ENCODE peak calls at places on chromosomes 4 and X, in ten cellular contexts. H is HCT116, C is fibroblast of lung, B is sigmoid colon, J is cardiac muscle cell, T is colonic mucosa, X is tibial artery, Y is psoas muscle, M is foreskin fibroblast, W is IMR-90. G is an unnamed sample.
A peak's percentile ranks its signal among the peaks of the same experiment; 100 is the strongest.

GRCh38 chr4:142194905-142195304 is 558.5 kb downstream of the IL15 start:
- DNase-seq in C (peak; percentile 6), H (no peak), Y (no peak), J (no peak), M (no peak), X (no peak), T (no peak), W (peak; percentile 16), B (no peak), G (no peak)

GRCh38 chr4:25172964-25173917 is 13.0 kb upstream of the SEPSECS start:
- DNase-seq in H (peak; percentile 86), M (peak; percentile 97), X (peak; percentile 56), T (no peak), J (peak; percentile 96), B (peak; percentile 70), Y (no peak), W (peak; percentile 100), C (peak; percentile 99), G (no peak)

GRCh38 chrX:40543661-40544328 is 37.0 kb upstream of the ATP6AP2 start:
- DNase-seq in X (no peak), J (peak; percentile 65), W (peak; percentile 71), B (no peak), C (peak; percentile 64), Y (no peak), M (peak; percentile 30), T (no peak), H (peak; percentile 33), G (peak; percentile 56)

GRCh38 chr4:4248885-4249203 is 821 bp upstream of the TMEM128 start:
- DNase-seq in C (no peak), M (no peak), T (no peak), X (no peak), Y (no peak), W (peak; percentile 22), B (no peak), J (no peak), H (no peak), G (no peak)

GRCh38 chr4:77917601-77918000 is 55.0 kb downstream of the MRPL1 start:
- DNase-seq in H (no peak), X (no peak), J (no peak), Y (no peak), C (no peak), M (no peak), T (no peak), B (no peak), W (no peak), G (no peak)

GRCh38 chr4:13484749-13485345 is 707 bp upstream of the RAB28 start:
- DNase-seq in T (no peak), B (no peak), H (peak; percentile 16), J (peak; percentile 56), M (peak; percentile 13), X (no peak), Y (no peak), W (peak; percentile 58), C (peak; percentile 49), G (no peak)

GRCh38 chrX:39953879-39954278 is 143.9 kb downstream of the BCOR start:
- DNase-seq in C (peak; percentile 77), Y (peak; percentile 27), H (peak; percentile 68), X (peak; percentile 32), T (peak; percentile 89), J (peak; percentile 48), M (no peak), B (peak; percentile 87), W (peak; percentile 81), G (peak; percentile 88)

GRCh38 chr4:113645771-113646455 is 115.6 kb downstream of the CAMK2D start:
- DNase-seq in W (peak; percentile 82), J (peak; percentile 68), Y (no peak), T (peak; percentile 74), X (no peak), H (peak; percentile 83), B (no peak), C (peak; percentile 39), M (peak; percentile 58), G (peak; percentile 66)

GRCh38 chr4:168028568-168028967 is 63.8 kb upstream of the ANXA10 start:
- DNase-seq in X (no peak), T (no peak), J (peak; percentile 24), W (peak; percentile 11), C (no peak), H (peak; percentile 28), B (no peak), Y (no peak), M (no peak), G (peak; percentile 8)

GRCh38 chr4:75343333-75343732 is 170.9 kb downstream of the RCHY1 start:
- DNase-seq in W (no peak), X (no peak), M (no peak), J (no peak), B (no peak), C (peak; percentile 67), T (no peak), H (no peak), Y (no peak), G (no peak)

GRCh38 chr4:36385951-36386561 is 104.6 kb downstream of the DTHD1 start:
- DNase-seq in J (no peak), T (no peak), X (no peak), H (no peak), M (no peak), C (no peak), B (no peak), W (no peak), Y (no peak), G (no peak)

GRCh38 chr4:36722986-36723385 is 441.6 kb downstream of the DTHD1 start:
- DNase-seq in W (no peak), Y (no peak), H (no peak), B (no peak), C (no peak), J (no peak), M (no peak), X (no peak), T (no peak), G (no peak)

GRCh38 chrX:132651411-132652086 is 162.7 kb upstream of the MBNL3 start:
- DNase-seq in C (peak; percentile 44), T (no peak), B (no peak), X (no peak), M (no peak), H (no peak), J (no peak), Y (no peak), W (peak; percentile 2), G (no peak)

GRCh38 chr4:168797176-168797575 is 212.9 kb downstream of the CBR4 start:
- DNase-seq in X (no peak), T (no peak), Y (no peak), W (peak; percentile 94), M (peak; percentile 73), C (peak; percentile 91), B (no peak), J (peak; percentile 79), H (no peak), G (no peak)

GRCh38 chr4:82044141-82044993 is 329.4 kb downstream of the HNRNPD start:
- DNase-seq in W (peak; percentile 0), Y (peak; percentile 60), T (peak; percentile 40), B (peak; percentile 71), C (peak; percentile 41), X (peak; percentile 55), H (no peak), J (peak; percentile 84), M (peak; percentile 2), G (peak; percentile 39)

GRCh38 chr4:141501395-141501794 is 135.0 kb upstream of the IL15 start:
- DNase-seq in T (no peak), M (no peak), B (no peak), Y (no peak), H (no peak), J (peak; percentile 17), W (peak; percentile 17), X (no peak), C (peak; percentile 14), G (no peak)

GRCh38 chrX:46382595-46382994 is 162.6 kb downstream of the ZNF674 start:
- DNase-seq in Y (no peak), H (no peak), T (no peak), W (no peak), C (no peak), B (no peak), X (no peak), J (no peak), M (no peak), G (no peak)

GRCh38 chrX:46381630-46382029 is 163.6 kb downstream of the ZNF674 start:
- DNase-seq in B (no peak), C (no peak), T (no peak), M (no peak), W (peak; percentile 17), H (peak; percentile 8), Y (no peak), X (no peak), J (peak; percentile 32), G (no peak)

GRCh38 chrX:46383006-46383405 is 162.2 kb downstream of the ZNF674 start:
- DNase-seq in Y (no peak), B (no peak), J (no peak), M (no peak), H (no peak), W (no peak), X (no peak), C (no peak), T (no peak), G (no peak)

GRCh38 chrX:46386511-46386910 is 158.7 kb downstream of the ZNF674 start:
- DNase-seq in C (no peak), X (no peak), T (no peak), W (no peak), H (no peak), Y (no peak), J (no peak), B (no peak), M (no peak), G (no peak)
- TF ChIP-seq CTCF in C (no peak), X (no peak), T (no peak), W (peak; percentile 39), H (no peak), Y (no peak), J (peak; percentile 23), B (no peak), M (peak; percentile 6), G (no peak)

GRCh38 chr4:102431608-102431961 is 69.6 kb upstream of the NFKB1 start:
- DNase-seq in W (no peak), M (no peak), Y (no peak), H (no peak), C (no peak), X (no peak), B (no peak), T (no peak), J (no peak), G (no peak)
- H3K4me3 ChIP-seq in W (no peak overlapping the region), M (peak overlapping the region; percentile 63), Y (peak overlapping the region; percentile 70), H (peak overlapping the region; percentile 65), C (peak overlapping the region; percentile 65), X (peak overlapping the region; percentile 64), B (peak overlapping the region; percentile 53), T (peak overlapping the region; percentile 44), J (peak overlapping the region; percentile 43), G (no peak overlapping the region)

GRCh38 chrX:23919706-23920320 is 12.0 kb downstream of the CXorf58 start:
- DNase-seq in X (no peak), J (peak; percentile 41), Y (no peak), W (no peak), C (no peak), T (no peak), H (no peak), M (no peak), B (no peak), G (no peak)
- TF ChIP-seq CTCF in X (no peak), J (peak; percentile 31), Y (no peak), W (no peak), C (no peak), T (no peak), H (peak; percentile 7), M (no peak), B (no peak), G (no peak)

GRCh38 chr4:87529187-87529586 is at the start of gene SPARCL1:
- DNase-seq in J (peak; percentile 56), W (no peak), B (peak; percentile 86), C (peak; percentile 64), Y (peak; percentile 21), M (no peak), H (no peak), T (no peak), X (peak; percentile 47), G (peak; percentile 29)
- H3K4me3 ChIP-seq in J (no peak within 1 kb of the TSS), W (no peak within 1 kb of the TSS), B (peak within 1 kb of the TSS; percentile 56), C (peak within 1 kb of the TSS; percentile 42), Y (peak within 1 kb of the TSS; percentile 62), M (peak within 1 kb of the TSS; percentile 11), H (no peak within 1 kb of the TSS), T (peak within 1 kb of the TSS; percentile 2), X (peak within 1 kb of the TSS; percentile 58), G (peak within 1 kb of the TSS; percentile 31)